ENCODE peak calls at places on chromosomes 7 and 10, in seven cellular contexts. L is WTC11, P is mammary epithelial cell, B is cardiac muscle cell, A is tibial nerve, J is AG10803, W is nephron progenitor cell. D is an unnamed sample.

GRCh38 chr10:8594711-8595110 is 540.2 kb downstream of the GATA3 start:
- DNase-seq in J (no peak), B (no peak), L (no peak), W (no peak), A (no peak), P (peak), D (no peak)

GRCh38 chr10:9302142-9302746 is 1247.8 kb downstream of the GATA3 start:
- DNase-seq in J (peak), W (no peak), B (peak), L (no peak), P (peak), A (no peak), D (no peak)

GRCh38 chr7:22351329-22351692 is 5.6 kb downstream of the RAPGEF5 start:
- DNase-seq in B (no peak), J (no peak), A (no peak), P (no peak), W (no peak), L (no peak), D (no peak)

GRCh38 chr7:16098058-16098457 is 323.3 kb downstream of the CRPPA start:
- DNase-seq in B (no peak), L (no peak), P (no peak), A (no peak), J (no peak), W (no peak), D (no peak)

GRCh38 chr10:3680186-3680585 is 104.8 kb downstream of the KLF6 start:
- DNase-seq in A (no peak), J (no peak), W (no peak), L (no peak), B (no peak), P (no peak), D (no peak)

GRCh38 chr7:129949292-129950133 is 3.2 kb downstream of the UBE2H start:
- DNase-seq in A (no peak), L (peak), J (peak), W (peak), P (peak), B (peak), D (no peak)

GRCh38 chr7:123633553-123633952 is 22.1 kb upstream of the LMOD2 start:
- DNase-seq in B (no peak), J (peak), L (no peak), A (no peak), P (peak), W (no peak), D (no peak)

GRCh38 chr7:117435475-117436043 is 8.3 kb upstream of the ASZ1 start:
- DNase-seq in J (no peak), W (no peak), L (no peak), A (no peak), P (peak), B (no peak), D (no peak)

GRCh38 chr10:72425133-72425532 is 70.4 kb upstream of the DNAJB12 start:
- DNase-seq in L (no peak), P (no peak), J (no peak), B (peak), W (no peak), A (no peak), D (no peak)

GRCh38 chr7:4683884-4684565 is 1.9 kb downstream of the FOXK1 start:
- DNase-seq in B (peak), J (peak), P (peak), L (no peak), W (peak), A (no peak), D (peak)

GRCh38 chr7:133186060-133186459 is 66.8 kb upstream of the EXOC4 start:
- DNase-seq in P (no peak), W (no peak), B (no peak), J (no peak), A (no peak), L (no peak), D (no peak)

GRCh38 chr7:121909721-121910359 is 36.9 kb downstream of the PTPRZ1 start:
- DNase-seq in L (no peak), A (no peak), W (no peak), P (no peak), J (peak), B (no peak), D (no peak)

GRCh38 chr7:135914346-135914745 is 62.8 kb downstream of the MTPN start:
- DNase-seq in J (no peak), P (peak), B (peak), A (no peak), L (no peak), W (no peak), D (no peak)

GRCh38 chr10:2610946-2611345 is 456.4 kb upstream of the PFKP start:
- DNase-seq in W (no peak), A (no peak), L (no peak), J (no peak), B (peak), P (no peak), D (no peak)

GRCh38 chr7:4189151-4189570 is 492.9 kb upstream of the FOXK1 start:
- DNase-seq in J (peak), L (no peak), A (peak), P (peak), W (peak), B (no peak), D (peak)

GRCh38 chr7:108014747-108015682 is 12.1 kb upstream of the LAMB1 start:
- DNase-seq in L (no peak), B (no peak), P (peak), A (no peak), J (peak), W (no peak), D (no peak)

GRCh38 chr10:51892313-51892712 is 192.9 kb upstream of the CSTF2T start:
- DNase-seq in J (no peak), B (no peak), W (no peak), L (no peak), P (no peak), A (no peak), D (no peak)

GRCh38 chr10:110794808-110795207 is 76.9 kb upstream of the PDCD4 start:
- DNase-seq in W (no peak), B (peak), P (no peak), A (no peak), J (no peak), L (no peak), D (no peak)

GRCh38 chr7:5143106-5143505 is 46.9 kb upstream of the WIPI2 start:
- DNase-seq in A (no peak), P (no peak), L (no peak), B (no peak), J (no peak), W (no peak), D (no peak)

GRCh38 chr7:26404189-26404996 is 112.7 kb downstream of the SNX10 start:
- DNase-seq in J (no peak), L (no peak), W (no peak), A (no peak), P (no peak), B (no peak), D (no peak)

GRCh38 chr7:31495653-31496052 is 18.2 kb upstream of the ITPRID1 start:
- DNase-seq in J (no peak), W (no peak), B (no peak), A (no peak), P (no peak), L (no peak), D (no peak)

GRCh38 chr7:39709768-39710291 is 86.5 kb downstream of the RALA start:
- DNase-seq in W (no peak), A (no peak), B (peak), P (no peak), J (peak), L (no peak), D (peak)

GRCh38 chr7:47391726-47392125 is 190.2 kb downstream of the TNS3 start:
- DNase-seq in L (no peak), A (no peak), W (no peak), P (no peak), B (no peak), J (no peak), D (no peak)

GRCh38 chr7:47392241-47392759 is 189.6 kb downstream of the TNS3 start:
- DNase-seq in J (peak), W (no peak), P (no peak), B (no peak), L (no peak), A (no peak), D (no peak)

GRCh38 chr7:47394751-47395252 is 187.1 kb downstream of the TNS3 start:
- DNase-seq in P (no peak), A (no peak), J (no peak), B (no peak), W (no peak), L (no peak), D (no peak)

GRCh38 chr7:47393406-47393805 is 188.5 kb downstream of the TNS3 start:
- DNase-seq in P (no peak), A (no peak), W (no peak), L (no peak), J (no peak), B (no peak), D (no peak)

GRCh38 chr7:47394216-47394615 is 187.7 kb downstream of the TNS3 start:
- DNase-seq in W (no peak), B (no peak), J (no peak), P (no peak), L (no peak), A (no peak), D (no peak)
- TF ChIP-seq CTCF in W (no peak), B (no peak), J (no peak), P (no peak), L (no peak), A (no peak), D (no peak)

GRCh38 chr7:128395748-128396147 is 14.0 kb downstream of the IMPDH1 start:
- DNase-seq in J (no peak), A (no peak), L (no peak), W (no peak), P (no peak), B (no peak), D (no peak)
- TF ChIP-seq CTCF in J (no peak), A (no peak), L (no peak), W (no peak), P (no peak), B (peak), D (no peak)

DNA sequence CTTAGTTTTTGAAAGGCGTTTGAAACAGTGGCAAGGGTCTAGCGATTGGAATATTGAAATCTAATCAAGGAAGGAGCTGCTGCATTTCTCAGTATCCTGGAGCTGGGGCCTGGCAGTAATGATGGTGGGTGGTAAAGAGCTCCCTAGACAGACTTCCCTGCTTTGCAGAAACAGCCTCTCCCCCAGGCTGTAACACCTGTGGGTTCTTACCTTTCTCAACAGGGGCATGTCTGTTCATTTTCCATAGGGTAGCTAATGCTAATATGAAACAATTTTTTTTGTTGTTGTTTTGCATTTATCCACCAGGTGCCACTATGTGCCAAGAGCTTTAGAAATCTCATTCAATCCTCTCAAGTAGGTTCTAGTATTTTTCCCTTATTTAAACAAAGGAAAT is 345.5 kb downstream of the REEP3 start:
- DNase-seq in A (no peak), L (no peak), J (no peak), W (peak), B (peak), P (peak), D (no peak)
- TF ChIP-seq CTCF in A (no peak), L (peak), J (no peak), W (peak), B (no peak), P (no peak), D (peak)

DNA sequence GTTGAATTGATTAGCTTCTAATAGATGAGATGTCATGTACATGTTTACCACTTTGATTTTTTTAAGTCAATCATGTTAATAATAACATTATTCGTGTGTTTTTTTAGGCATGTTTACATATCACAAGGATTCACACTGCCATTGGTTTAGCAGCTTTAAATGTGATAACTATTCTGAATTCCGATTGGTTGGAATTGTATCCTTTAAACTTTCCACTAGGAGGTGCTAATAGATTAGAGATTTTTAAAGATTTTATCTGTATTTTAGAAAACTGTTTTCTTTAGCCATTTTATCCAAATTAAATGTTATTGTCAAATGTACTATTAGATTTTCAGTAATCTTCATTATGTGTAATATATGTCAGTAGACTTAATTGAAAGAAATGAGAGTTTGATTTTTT is 83.2 kb downstream of the HECTD2 start:
- DNase-seq in A (no peak), P (peak), J (peak), B (peak), L (no peak), W (no peak), D (no peak)
- TF ChIP-seq CTCF in A (peak), P (peak), J (peak), B (peak), L (no peak), W (peak), D (peak)

GRCh38 chr10:129382401-129382800 is 84.6 kb upstream of the MGMT start:
- DNase-seq in A (no peak), L (no peak), P (no peak), B (no peak), J (no peak), W (no peak), D (no peak)
- TF ChIP-seq CTCF in A (no peak), L (no peak), P (no peak), B (no peak), J (no peak), W (no peak), D (no peak)

GRCh38 chr10:21527634-21528451 is 2.4 kb upstream of the SKIDA1 start:
- DNase-seq in J (peak), B (no peak), W (no peak), A (no peak), L (no peak), P (peak), D (no peak)

GRCh38 chr10:21529236-21529910 is 3.9 kb upstream of the SKIDA1 start:
- DNase-seq in A (no peak), P (no peak), B (no peak), L (no peak), J (no peak), W (no peak), D (no peak)

GRCh38 chr10:21530168-21530567 is 3.9 kb upstream of the MLLT10 start:
- DNase-seq in W (no peak), B (no peak), J (no peak), A (no peak), P (no peak), L (no peak), D (no peak)

GRCh38 chr10:21526952-21527633 is 1.6 kb upstream of the SKIDA1 start:
- DNase-seq in L (peak), A (peak), B (peak), J (peak), P (peak), W (peak), D (peak)

GRCh38 chr10:21528452-21529235 is 3.2 kb upstream of the SKIDA1 start:
- DNase-seq in A (no peak), B (no peak), L (no peak), J (no peak), W (no peak), P (no peak), D (no peak)
- TF ChIP-seq CTCF in A (no peak), B (no peak), L (no peak), J (no peak), W (no peak), P (no peak), D (no peak)

GRCh38 chr7:30070052-30070451 is 41.8 kb downstream of the PLEKHA8 start:
- DNase-seq in J (no peak), P (no peak), W (no peak), A (no peak), L (no peak), B (no peak), D (no peak)

GRCh38 chr7:30079880-30080279 is 51.7 kb downstream of the PLEKHA8 start:
- DNase-seq in W (no peak), L (no peak), J (no peak), P (no peak), A (no peak), B (no peak), D (no peak)

GRCh38 chr7:30076411-30076810 is 48.2 kb downstream of the PLEKHA8 start:
- DNase-seq in B (no peak), A (no peak), W (no peak), L (no peak), P (no peak), J (no peak), D (no peak)

GRCh38 chr7:30069096-30069867 is 41.1 kb downstream of the PLEKHA8 start:
- DNase-seq in W (no peak), P (no peak), L (no peak), B (no peak), J (no peak), A (no peak), D (no peak)

DNA sequence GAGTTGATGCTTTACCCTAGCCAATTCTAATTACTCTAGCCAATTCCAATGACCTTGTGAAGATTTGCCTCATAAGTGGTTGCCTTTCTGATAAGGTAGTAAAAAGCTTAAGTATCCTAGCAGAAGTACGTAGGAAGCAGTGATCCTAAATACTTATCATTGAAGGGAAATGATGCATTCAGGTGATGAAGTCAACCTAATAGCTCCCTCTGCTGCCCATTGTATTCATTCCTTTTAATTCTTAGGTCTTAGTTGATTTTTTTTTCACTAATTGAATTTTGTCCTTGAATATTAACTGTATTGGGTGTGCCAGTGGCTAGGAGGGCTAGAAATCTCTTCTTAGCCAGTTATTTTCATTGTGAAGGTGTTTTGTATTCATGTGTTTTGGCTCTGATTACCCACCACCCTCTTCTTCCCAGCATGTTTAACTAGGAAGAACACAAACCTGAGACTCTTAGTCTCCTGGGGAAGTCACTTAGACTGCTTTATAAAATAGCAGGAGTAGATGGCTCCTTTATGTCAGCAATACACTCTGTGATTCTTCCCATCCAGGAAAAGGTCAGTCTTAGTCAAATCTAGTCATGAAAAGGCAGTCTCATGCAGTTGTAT is 46.3 kb downstream of the PLEKHA8 start:
- DNase-seq in P (peak), B (peak), J (peak), L (no peak), A (no peak), W (no peak), D (no peak)
- TF ChIP-seq CTCF in P (peak), B (peak), J (peak), L (no peak), A (peak), W (peak), D (peak)

GRCh38 chr7:46776790-46777189 is 805.1 kb downstream of the TNS3 start:
- DNase-seq in B (peak), P (peak), J (peak), W (no peak), L (no peak), A (no peak), D (no peak)
- TF ChIP-seq CTCF in B (peak), P (peak), J (peak), W (peak), L (peak), A (peak), D (no peak)

DNA sequence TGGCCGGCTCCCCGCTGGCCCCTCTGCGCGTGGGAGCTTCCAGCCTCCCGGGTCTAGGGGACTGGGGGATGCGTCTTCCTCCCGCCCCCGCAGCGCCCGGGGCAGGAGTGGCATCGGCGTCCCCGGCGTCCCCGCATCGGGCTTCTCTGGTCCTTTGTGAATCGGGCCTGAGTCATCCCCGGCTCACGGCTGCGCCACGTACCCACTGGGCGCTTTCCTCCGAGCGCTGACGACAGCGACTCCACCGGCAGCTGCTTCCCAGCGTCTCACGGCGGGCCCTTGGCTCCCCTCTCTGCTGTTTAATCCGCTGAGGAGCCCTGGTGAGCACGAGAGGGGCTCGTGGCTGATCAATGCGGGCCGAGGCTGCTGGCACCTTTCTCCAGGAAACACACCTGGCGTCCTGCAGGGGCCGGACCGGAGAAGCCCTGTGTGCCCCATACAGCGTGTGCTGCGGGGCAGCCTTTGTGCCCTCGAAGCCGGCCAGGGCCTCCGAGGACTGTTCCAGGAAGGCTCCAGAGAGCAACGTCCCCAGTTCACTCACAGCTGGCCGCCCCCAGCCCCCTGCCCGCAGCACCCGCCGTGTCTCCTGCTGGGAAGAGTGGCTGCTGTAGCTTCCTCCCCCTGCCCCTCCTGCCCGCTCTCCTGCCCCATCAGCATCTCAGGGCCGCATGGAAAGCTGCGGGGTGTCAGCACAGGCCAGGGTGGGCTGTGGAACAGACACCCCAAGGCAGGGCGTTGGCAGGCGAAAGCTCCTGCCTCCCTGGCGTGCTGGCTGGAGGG is 95.5 kb upstream of the DIP2C start:
- DNase-seq in B (peak), P (peak), J (peak), W (peak), A (no peak), L (peak), D (no peak)
- TF ChIP-seq CTCF in B (peak), P (no peak), J (peak), W (no peak), A (no peak), L (no peak), D (no peak)

GRCh38 chr7:29556405-29557195 is 7.0 kb upstream of the PRR15 start:
- DNase-seq in A (no peak), P (no peak), W (no peak), B (no peak), L (no peak), J (no peak), D (no peak)
- TF ChIP-seq CTCF in A (no peak), P (no peak), W (no peak), B (no peak), L (peak), J (peak), D (no peak)

D was measured in left lung.